ENCODE peak calls at places on chromosomes 4 and X, in six cellular contexts. H is lower lobe of right lung, T is amniotic stem cell, M is MCF 10A, P is GM23248, J is RWPE1. A is an unnamed sample.

GRCh38 chrX:39648548-39649254 is 449.1 kb downstream of the BCOR start:
- DNase-seq in H (no peak), T (no peak), M (no peak), P (peak), J (no peak), A (no peak)

GRCh38 chr4:25068386-25068785 is 37.6 kb upstream of the LGI2 start:
- DNase-seq in H (no peak), T (no peak), M (no peak), P (no peak), J (no peak), A (no peak)

GRCh38 chr4:149518471-149518870 is 297.2 kb downstream of the IQCM start:
- DNase-seq in H (no peak), T (no peak), M (no peak), P (no peak), J (no peak), A (no peak)

GRCh38 chr4:91830681-91831395 is 472.9 kb upstream of the GRID2 start:
- DNase-seq in H (no peak), T (no peak), M (no peak), P (no peak), J (no peak), A (no peak)

GRCh38 chrX:52359614-52360232 is 9.1 kb upstream of the XAGE2 start:
- DNase-seq in H (no peak), T (no peak), M (peak), P (peak), J (no peak), A (no peak)

GRCh38 chrX:15507005-15507404 is 6.4 kb downstream of the BMX start:
- DNase-seq in H (no peak), T (no peak), M (no peak), P (no peak), J (no peak), A (no peak)

GRCh38 chr4:174398728-174399127 is 115.0 kb downstream of the CEP44 start:
- DNase-seq in H (no peak), T (no peak), M (peak), P (peak), J (peak), A (no peak)

GRCh38 chr4:8019396-8020365 is 80.0 kb upstream of the AFAP1 start:
- DNase-seq in H (peak), T (no peak), M (peak), P (peak), J (peak), A (no peak)

GRCh38 chr4:16626945-16627344 is 271.5 kb downstream of the LDB2 start:
- DNase-seq in H (no peak), T (peak), M (peak), P (peak), J (peak), A (no peak)

GRCh38 chrX:40081679-40082068 is 16.1 kb downstream of the BCOR start:
- DNase-seq in H (no peak), T (no peak), M (no peak), P (no peak), J (no peak), A (no peak)

GRCh38 chr4:51831133-51831532 is 11.8 kb upstream of the DCUN1D4 start:
- DNase-seq in H (peak), T (peak), M (peak), P (peak), J (peak), A (peak)

GRCh38 chrX:113966791-113967190 is 617.1 kb upstream of the HTR2C start:
- DNase-seq in H (no peak), T (no peak), M (no peak), P (no peak), J (no peak), A (no peak)

GRCh38 chr4:39502034-39502658 is 25.1 kb downstream of the UGDH start:
- DNase-seq in H (no peak), T (peak), M (no peak), P (peak), J (peak), A (no peak)

GRCh38 chr4:36285784-36286480 is 4.5 kb downstream of the DTHD1 start:
- DNase-seq in H (no peak), T (no peak), M (peak), P (no peak), J (no peak), A (peak)

GRCh38 chr4:113675731-113676707 is 85.5 kb downstream of the CAMK2D start:
- DNase-seq in H (no peak), T (no peak), M (peak), P (no peak), J (no peak), A (no peak)

GRCh38 chr4:147968641-147969040 is 236.8 kb downstream of the ARHGAP10 start:
- DNase-seq in H (no peak), T (no peak), M (no peak), P (no peak), J (no peak), A (no peak)

GRCh38 chr4:140094701-140095420 is 59.1 kb downstream of the MAML3 start:
- DNase-seq in H (peak), T (no peak), M (no peak), P (no peak), J (no peak), A (no peak)

GRCh38 chr4:2076908-2077534 is 17.9 kb downstream of the NAT8L start:
- DNase-seq in H (no peak), T (no peak), M (no peak), P (no peak), J (no peak), A (no peak)

GRCh38 chrX:108036298-108036973 is 8.4 kb upstream of the VSIG1 start:
- DNase-seq in H (no peak), T (peak), M (peak), P (peak), J (peak), A (no peak)

GRCh38 chrX:68438575-68438974 is 5.3 kb upstream of the OPHN1 start:
- DNase-seq in H (no peak), T (no peak), M (peak), P (no peak), J (no peak), A (no peak)

GRCh38 chr4:168612435-168613139 is 115.7 kb downstream of the PALLD start:
- DNase-seq in H (no peak), T (no peak), M (peak), P (peak), J (peak), A (no peak)

GRCh38 chr4:111323916-111324315 is 701.0 kb upstream of the PITX2 start:
- DNase-seq in H (no peak), T (no peak), M (no peak), P (peak), J (no peak), A (no peak)

GRCh38 chr4:10982305-10982704 is 297.7 kb upstream of the CLNK start:
- DNase-seq in H (no peak), T (no peak), M (no peak), P (no peak), J (no peak), A (no peak)

GRCh38 chr4:30769093-30769492 is 48.9 kb downstream of the PCDH7 start:
- DNase-seq in H (no peak), T (no peak), M (no peak), P (no peak), J (no peak), A (no peak)

GRCh38 chrX:69221239-69222102 is 56.2 kb upstream of the PJA1 start:
- DNase-seq in H (no peak), T (no peak), M (no peak), P (no peak), J (no peak), A (no peak)

GRCh38 chr4:68577590-68577989 is 1.5 kb upstream of the UGT2B17 start:
- DNase-seq in H (no peak), T (no peak), M (no peak), P (no peak), J (no peak), A (no peak)

GRCh38 chrX:30935985-30936384 is 46.9 kb upstream of the TAB3 start:
- DNase-seq in H (no peak), T (no peak), M (peak), P (peak), J (peak), A (no peak)

GRCh38 chr4:54971474-54971950 is 153.9 kb downstream of the KDR start:
- DNase-seq in H (no peak), T (peak), M (peak), P (peak), J (peak), A (no peak)

GRCh38 chr4:7105261-7105660 is 37.4 kb upstream of the GRPEL1 start:
- DNase-seq in H (no peak), T (no peak), M (no peak), P (peak), J (no peak), A (no peak)

GRCh38 chr4:165384186-165384585 is 5.4 kb downstream of the CPE start:
- DNase-seq in H (no peak), T (no peak), M (no peak), P (no peak), J (no peak), A (no peak)

GRCh38 chr4:129455462-129455861 is 359.5 kb downstream of the C4orf33 start:
- DNase-seq in H (no peak), T (no peak), M (peak), P (no peak), J (no peak), A (no peak)

GRCh38 chr4:189974056-189974455 is 33.4 kb downstream of the FRG1 start:
- DNase-seq in H (no peak), T (no peak), M (peak), P (peak), J (peak), A (no peak)

GRCh38 chr4:61514991-61515390 is 314.9 kb downstream of the ADGRL3 start:
- DNase-seq in H (no peak), T (no peak), M (peak), P (no peak), J (no peak), A (no peak)

GRCh38 chr4:100391913-100392312 is 125.9 kb downstream of the EMCN start:
- DNase-seq in H (no peak), T (no peak), M (peak), P (peak), J (peak), A (no peak)

GRCh38 chr4:6509587-6509986 is 37.2 kb upstream of the PPP2R2C start:
- DNase-seq in H (no peak), T (no peak), M (no peak), P (no peak), J (peak), A (no peak)

GRCh38 chr4:30962949-30963348 is 242.8 kb downstream of the PCDH7 start:
- DNase-seq in H (no peak), T (no peak), M (no peak), P (no peak), J (peak), A (no peak)

GRCh38 chr4:683982-684571 is 4.9 kb downstream of the SLC49A3 start:
- DNase-seq in H (peak), T (no peak), M (peak), P (peak), J (no peak), A (no peak)

GRCh38 chr4:102157984-102158383 is 187.3 kb downstream of the SLC39A8 start:
- DNase-seq in H (no peak), T (no peak), M (no peak), P (no peak), J (no peak), A (no peak)

A was measured in effector memory CD8-positive, alpha-beta T cell.